ENCODE peak calls at places on chromosome 4, in seven cellular contexts. S, B, K, M, T, C and L are unnamed samples.

GRCh38 chr4:73902038-73902637 is 32.9 kb downstream of the CXCL1 start:
- DNase-seq in S (peak; percentile 68), B (no peak), K (no peak), M (no peak), T (no peak), C (no peak), L (no peak)

GRCh38 chr4:80322716-80323115 is 12.8 kb upstream of the CFAP299 start:
- DNase-seq in S (peak; percentile 68), B (no peak), K (peak; percentile 20), M (no peak), T (no peak), C (no peak), L (no peak)

GRCh38 chr4:87843936-87844335 is 11.2 kb downstream of the MEPE start:
- DNase-seq in S (peak; percentile 52), B (no peak), K (no peak), M (no peak), T (no peak), C (no peak), L (no peak)

GRCh38 chr4:128844931-128845330 is 35.4 kb downstream of the JADE1 start:
- DNase-seq in S (no peak), B (no peak), K (no peak), M (no peak), T (peak; percentile 33), C (no peak), L (no peak)

GRCh38 chr4:186570193-186570996 is 15.0 kb upstream of the MTNR1A start:
- DNase-seq in S (peak; percentile 79), B (no peak), K (no peak), M (no peak), T (no peak), C (no peak), L (no peak)

GRCh38 chr4:141347738-141348524 is 127.2 kb downstream of the ZNF330 start:
- DNase-seq in S (peak; percentile 28), B (no peak), K (no peak), M (no peak), T (no peak), C (no peak), L (no peak)

GRCh38 chr4:1081689-1082040 is 31.7 kb downstream of the RNF212 start:
- DNase-seq in S (peak; percentile 63), B (peak; percentile 23), K (no peak), M (no peak), T (no peak), C (no peak), L (no peak)

GRCh38 chr4:43680416-43680815 is 768.2 kb downstream of the KCTD8 start:
- DNase-seq in S (no peak), B (no peak), K (no peak), M (no peak), T (no peak), C (no peak), L (no peak)

GRCh38 chr4:45954280-45954679 is 169.6 kb downstream of the GABRG1 start:
- DNase-seq in S (no peak), B (no peak), K (no peak), M (no peak), T (no peak), C (no peak), L (no peak)

GRCh38 chr4:155604718-155605601 is 61.7 kb upstream of the GUCY1A1 start:
- DNase-seq in S (peak; percentile 93), B (no peak), K (no peak), M (no peak), T (no peak), C (no peak), L (no peak)

GRCh38 chr4:126592088-126592487 is 1040.7 kb upstream of the INTU start:
- DNase-seq in S (peak; percentile 28), B (no peak), K (no peak), M (no peak), T (no peak), C (no peak), L (no peak)

GRCh38 chr4:1097553-1097952 is 15.8 kb downstream of the RNF212 start:
- DNase-seq in S (no peak), B (no peak), K (no peak), M (no peak), T (no peak), C (no peak), L (no peak)

GRCh38 chr4:3640587-3640962 is 108.4 kb upstream of the LRPAP1 start:
- DNase-seq in S (peak; percentile 4), B (no peak), K (no peak), M (no peak), T (no peak), C (no peak), L (no peak)

GRCh38 chr4:172809319-172809718 is 359.3 kb upstream of the GALNT7 start:
- DNase-seq in S (no peak), B (no peak), K (no peak), M (no peak), T (no peak), C (no peak), L (peak; percentile 81)

GRCh38 chr4:78691333-78691732 is 84.8 kb upstream of the BMP2K start:
- DNase-seq in S (no peak), B (no peak), K (peak; percentile 45), M (no peak), T (no peak), C (no peak), L (no peak)

GRCh38 chr4:72375050-72375736 is 193.8 kb downstream of the ADAMTS3 start:
- DNase-seq in S (peak; percentile 69), B (no peak), K (peak; percentile 7), M (no peak), T (no peak), C (no peak), L (no peak)

GRCh38 chr4:109989618-109990017 is 76.9 kb downstream of the EGF start:
- DNase-seq in S (no peak), B (no peak), K (no peak), M (no peak), T (no peak), C (no peak), L (no peak)

GRCh38 chr4:55345980-55346850 is at the start of gene SRD5A3:
- DNase-seq in S (peak; percentile 71), B (peak; percentile 64), K (peak; percentile 91), M (peak; percentile 96), T (peak; percentile 66), C (peak; percentile 19), L (peak; percentile 44)

DNA sequence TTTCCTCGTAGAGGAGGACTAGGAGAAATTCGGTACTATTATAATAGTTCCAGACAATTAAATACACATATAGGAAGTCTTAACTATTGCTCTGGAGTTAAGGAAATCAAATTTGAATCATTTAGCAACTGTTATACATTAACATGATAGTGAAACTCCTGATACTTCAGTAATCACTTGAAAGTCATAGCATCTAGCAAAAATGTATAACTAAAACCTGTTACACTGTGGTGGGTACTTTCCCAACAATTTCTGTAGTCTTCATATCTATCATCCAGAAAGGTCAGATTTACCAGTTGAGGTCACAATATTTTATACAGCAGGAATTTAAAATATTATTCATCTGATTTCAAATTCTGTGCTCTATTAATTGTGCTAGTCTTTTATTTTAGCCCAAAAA is 669.6 kb upstream of the PCDH10 start:
- DNase-seq in S (no peak), B (no peak), K (no peak), M (no peak), T (no peak), C (no peak), L (no peak)
- TF ChIP-seq RFX5 in S (no peak), B (no peak), K (no peak), M (no peak), T (no peak), C (no peak), L (no peak)

GRCh38 chr4:177369372-177369771 is 59.7 kb downstream of the NEIL3 start:
- DNase-seq in S (peak; percentile 91), B (no peak), K (no peak), M (no peak), T (no peak), C (no peak), L (no peak)

GRCh38 chr4:177371452-177371851 is 61.8 kb downstream of the NEIL3 start:
- DNase-seq in S (no peak), B (no peak), K (no peak), M (no peak), T (no peak), C (no peak), L (no peak)

DNA sequence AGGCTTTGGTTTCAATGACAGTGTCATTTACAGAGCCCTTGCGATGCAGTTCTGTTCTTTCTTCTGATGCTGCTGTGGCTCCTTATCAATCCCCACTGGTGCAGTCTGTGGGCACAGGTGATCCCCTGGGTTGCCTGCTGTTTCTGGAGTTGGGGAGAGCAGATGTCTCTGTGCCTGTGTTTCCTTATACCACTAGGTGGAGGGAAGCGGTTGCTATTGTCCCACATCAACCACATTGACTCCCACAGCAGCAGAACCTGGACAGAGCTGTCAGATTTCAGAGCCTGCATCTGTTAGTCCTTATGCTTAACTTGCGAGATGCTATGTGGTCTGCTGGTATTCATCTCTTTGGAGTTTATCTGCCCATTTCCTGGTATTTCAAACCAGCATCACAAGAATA is 57.7 kb downstream of the NEIL3 start:
- DNase-seq in S (peak; percentile 52), B (no peak), K (no peak), M (no peak), T (peak; percentile 24), C (no peak), L (no peak)
- TF ChIP-seq RFX5 in S (no peak), B (no peak), K (no peak), M (no peak), T (no peak), C (no peak), L (no peak)

GRCh38 chr4:184934184-184934583 is 84.1 kb upstream of the HELT start:
- DNase-seq in S (peak; percentile 3), B (no peak), K (no peak), M (no peak), T (no peak), C (no peak), L (no peak)

GRCh38 chr4:184934961-184935360 is 83.3 kb upstream of the HELT start:
- DNase-seq in S (no peak), B (no peak), K (no peak), M (no peak), T (no peak), C (no peak), L (no peak)

GRCh38 chr4:184933311-184933710 is 85.0 kb upstream of the HELT start:
- DNase-seq in S (no peak), B (no peak), K (no peak), M (no peak), T (no peak), C (no peak), L (peak; percentile 33)

GRCh38 chr4:184930026-184930425 is 88.3 kb upstream of the HELT start:
- DNase-seq in S (no peak), B (no peak), K (no peak), M (no peak), T (no peak), C (no peak), L (no peak)

GRCh38 chr4:184932343-184932742 is 85.9 kb upstream of the HELT start:
- DNase-seq in S (no peak), B (no peak), K (no peak), M (peak; percentile 60), T (no peak), C (no peak), L (peak; percentile 32)
- TF ChIP-seq RFX5 in S (no peak), B (no peak), K (no peak), M (no peak), T (no peak), C (no peak), L (no peak)

DNA sequence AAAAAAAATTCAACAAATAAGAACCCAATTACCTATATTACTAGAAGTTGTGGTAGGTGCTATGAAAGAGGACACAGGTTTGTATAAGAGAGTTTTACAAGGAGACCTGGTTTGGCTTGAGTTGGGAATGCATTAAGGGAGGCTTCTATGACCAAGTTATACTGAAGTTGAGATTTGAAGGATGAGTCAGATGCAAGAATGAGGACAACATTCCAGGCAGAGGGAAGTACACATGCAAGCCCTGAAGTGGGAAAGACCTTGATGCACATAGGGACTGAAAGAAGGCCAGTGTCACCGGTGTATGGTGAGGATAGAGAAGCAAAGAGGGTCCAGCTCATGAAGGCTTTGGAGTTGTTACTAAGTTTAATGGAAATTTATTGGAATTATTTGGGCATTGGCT is 52.2 kb downstream of the ANK2 start:
- DNase-seq in S (peak; percentile 5), B (no peak), K (no peak), M (no peak), T (peak; percentile 3), C (no peak), L (no peak)
- TF ChIP-seq RFX5 in S (no peak), B (no peak), K (no peak), M (no peak), T (no peak), C (no peak), L (no peak)